ENCODE peak calls at places on chromosomes 7 and 10, in six cellular contexts. V is hepatocyte, J is neural progenitor cell, R is HCT116, Z is PC-3, L is GM23338. T is an unnamed sample.

GRCh38 chr7:134690016-134690415 is 43.4 kb downstream of the BPGM start:
- DNase-seq in Z (peak; percentile 15), J (no peak), R (no peak), V (peak; percentile 72), L (no peak), T (peak; percentile 65)

GRCh38 chr7:44218418-44219201 is 17.8 kb downstream of the YKT6 start:
- DNase-seq in J (peak; percentile 88), L (peak; percentile 84), Z (no peak), R (no peak), V (no peak), T (no peak)

GRCh38 chr10:12995425-12995861 is 6.1 kb downstream of the CCDC3 start:
- DNase-seq in V (no peak), L (no peak), Z (no peak), R (no peak), J (no peak), T (no peak)

GRCh38 chr7:81721428-81721827 is 48.4 kb downstream of the HGF start:
- DNase-seq in L (no peak), R (no peak), V (no peak), J (no peak), Z (peak; percentile 72), T (no peak)

GRCh38 chr10:9762966-9763656 is 1254.6 kb upstream of the CELF2 start:
- DNase-seq in V (no peak), R (no peak), Z (no peak), J (no peak), L (no peak), T (no peak)

GRCh38 chr10:90968448-90969086 is 47.7 kb upstream of the ANKRD1 start:
- DNase-seq in R (no peak), Z (peak; percentile 82), J (no peak), L (no peak), V (no peak), T (no peak)

GRCh38 chr7:147674705-147675104 is 915.9 kb upstream of the C7orf33 start:
- DNase-seq in R (no peak), V (no peak), Z (no peak), J (no peak), L (no peak), T (no peak)

GRCh38 chr7:32774411-32774970 is 117.1 kb downstream of the KBTBD2 start:
- DNase-seq in Z (no peak), V (no peak), J (no peak), L (no peak), R (no peak), T (no peak)

GRCh38 chr7:88927-89921 is 103.1 kb upstream of the FAM20C start:
- DNase-seq in V (peak; percentile 66), Z (peak; percentile 87), R (no peak), L (no peak), J (no peak), T (no peak)

GRCh38 chr10:51010977-51011376 is 63.3 kb upstream of the PRKG1 start:
- DNase-seq in Z (peak; percentile 93), J (peak; percentile 57), R (peak; percentile 31), L (peak; percentile 71), V (peak; percentile 60), T (peak; percentile 36)

GRCh38 chr10:48577158-48577557 is 27.7 kb downstream of the ARHGAP22 start:
- DNase-seq in L (no peak), J (no peak), Z (no peak), R (no peak), V (no peak), T (no peak)

GRCh38 chr10:63003816-63004453 is 129.2 kb upstream of the NRBF2 start:
- DNase-seq in V (no peak), L (peak; percentile 35), Z (peak; percentile 87), R (peak; percentile 7), J (no peak), T (no peak)

GRCh38 chr7:143467724-143468123 is 9.9 kb upstream of the TAS2R41 start:
- DNase-seq in L (no peak), R (no peak), V (no peak), Z (peak; percentile 80), J (no peak), T (no peak)

GRCh38 chr10:76903387-76903786 is 734.2 kb downstream of the KCNMA1 start:
- DNase-seq in J (no peak), Z (no peak), L (no peak), R (no peak), V (no peak), T (no peak)

GRCh38 chr10:124017729-124018128 is 75.7 kb downstream of the CHST15 start:
- DNase-seq in Z (no peak), J (no peak), R (no peak), L (no peak), V (no peak), T (no peak)

GRCh38 chr10:476458-476780 is 213.0 kb downstream of the DIP2C start:
- DNase-seq in J (no peak), V (no peak), R (no peak), Z (no peak), L (no peak), T (no peak)

GRCh38 chr7:159229683-159230475 is 85.2 kb upstream of the VIPR2 start:
- DNase-seq in R (no peak), Z (no peak), L (no peak), V (no peak), J (no peak), T (no peak)

GRCh38 chr7:43038229-43038628 is 74.2 kb upstream of the HECW1 start:
- DNase-seq in V (no peak), Z (peak; percentile 15), L (no peak), R (no peak), J (no peak), T (no peak)

GRCh38 chr7:519429-519973 is at the start of gene PDGFA:
- DNase-seq in Z (peak; percentile 51), J (peak; percentile 79), R (no peak), L (no peak), V (peak; percentile 85), T (no peak)

GRCh38 chr10:49700997-49701396 is 21.5 kb downstream of the C10orf53 start:
- DNase-seq in L (peak; percentile 80), Z (peak; percentile 72), V (no peak), J (peak; percentile 55), R (peak; percentile 7), T (no peak)

GRCh38 chr10:102117391-102118159 is 2.6 kb downstream of the LDB1 start:
- DNase-seq in J (peak; percentile 69), V (peak; percentile 93), R (no peak), L (peak; percentile 80), Z (no peak), T (no peak)

GRCh38 chr10:71312840-71313789 is 5.9 kb upstream of the SLC29A3 start:
- DNase-seq in R (no peak), J (no peak), L (no peak), V (peak; percentile 53), Z (no peak), T (no peak)

GRCh38 chr7:75878769-75879596 is at the start of gene RHBDD2:
- DNase-seq in J (peak; percentile 97), L (peak; percentile 94), Z (peak; percentile 93), V (peak; percentile 98), R (peak; percentile 79), T (peak; percentile 94)

GRCh38 chr7:41116817-41117216 is 586.1 kb downstream of the INHBA start:
- DNase-seq in L (no peak), J (no peak), Z (peak; percentile 81), V (no peak), R (no peak), T (no peak)

GRCh38 chr10:31133628-31134302 is 102.1 kb upstream of the ZNF438 start:
- DNase-seq in V (peak; percentile 87), R (no peak), J (peak; percentile 92), L (peak; percentile 71), Z (no peak), T (peak; percentile 26)

GRCh38 chr7:85522070-85522469 is 335.2 kb upstream of the SEMA3D start:
- DNase-seq in R (no peak), V (no peak), Z (no peak), J (no peak), L (no peak), T (no peak)

GRCh38 chr7:33432825-33433224 is 303.5 kb downstream of the BBS9 start:
- DNase-seq in J (no peak), Z (peak; percentile 66), R (no peak), L (no peak), V (no peak), T (no peak)

GRCh38 chr7:46035166-46035565 is 114.1 kb upstream of the IGFBP3 start:
- DNase-seq in J (no peak), L (no peak), R (no peak), V (no peak), Z (peak; percentile 51), T (no peak)

GRCh38 chr10:32795598-32796183 is 162.3 kb downstream of the ITGB1 start:
- DNase-seq in V (peak; percentile 38), J (peak; percentile 53), Z (peak; percentile 73), L (peak; percentile 70), R (peak; percentile 16), T (peak; percentile 30)

GRCh38 chr7:122311280-122311679 is 6.7 kb upstream of the FEZF1 start:
- DNase-seq in R (no peak), J (peak; percentile 85), L (peak; percentile 72), V (no peak), Z (no peak), T (no peak)
- TF ChIP-seq EZH2phosphoT487 in R (no peak), J (no peak), L (no peak), V (no peak), Z (no peak), T (no peak)

DNA sequence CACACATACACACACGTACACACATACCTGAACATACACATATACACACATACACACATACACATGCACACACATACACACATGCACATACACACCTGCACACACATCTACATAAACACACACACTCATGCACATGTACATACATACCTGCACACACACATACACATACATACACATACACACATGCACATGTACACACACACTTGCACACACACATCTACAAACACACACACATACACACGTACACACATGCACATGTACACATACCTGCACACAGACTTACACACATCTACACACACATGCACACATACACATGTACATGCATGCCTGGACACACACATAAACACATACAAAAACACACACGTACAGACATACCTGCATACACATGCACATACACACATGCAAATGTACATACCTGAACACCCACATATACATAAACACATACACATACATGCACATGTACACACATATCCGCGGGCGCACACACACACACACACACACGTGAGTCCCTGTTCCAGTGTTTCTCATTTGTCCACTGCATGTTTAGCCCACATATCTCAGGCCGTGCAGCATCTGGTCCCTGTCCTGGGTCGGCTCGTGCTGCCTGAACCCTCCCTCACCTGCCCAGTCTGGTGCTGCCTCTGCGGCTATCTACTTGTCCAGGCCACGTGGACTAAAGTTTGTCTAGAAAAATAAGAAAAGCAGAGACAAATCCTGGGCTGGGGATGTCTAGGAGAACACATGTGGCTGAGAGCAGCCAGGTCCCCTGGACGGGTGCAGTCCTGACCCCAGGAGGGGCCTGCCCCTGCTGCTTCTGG is 238.7 kb downstream of the TCERG1L start:
- DNase-seq in L (no peak), V (no peak), R (no peak), Z (no peak), J (no peak), T (no peak)
- H3K36me3 ChIP-seq in L (no peaks in the 10 kb centered on the region), V (no peaks in the 10 kb centered on the region), R (no peaks in the 10 kb centered on the region), Z (no peaks in the 10 kb centered on the region), J (no peaks in the 10 kb centered on the region), T (no peaks in the 10 kb centered on the region)

GRCh38 chr10:73875139-73875475 is 752 bp upstream of the CAMK2G start:
- DNase-seq in L (no peak), R (no peak), Z (no peak), V (no peak), J (no peak), T (peak; percentile 31)
- H3K27ac ChIP-seq in L (no peak overlapping the region), R (peak overlapping the region; percentile 67), Z (no peak overlapping the region), V (no peak overlapping the region), J (no peak overlapping the region), T (no peak overlapping the region)

DNA sequence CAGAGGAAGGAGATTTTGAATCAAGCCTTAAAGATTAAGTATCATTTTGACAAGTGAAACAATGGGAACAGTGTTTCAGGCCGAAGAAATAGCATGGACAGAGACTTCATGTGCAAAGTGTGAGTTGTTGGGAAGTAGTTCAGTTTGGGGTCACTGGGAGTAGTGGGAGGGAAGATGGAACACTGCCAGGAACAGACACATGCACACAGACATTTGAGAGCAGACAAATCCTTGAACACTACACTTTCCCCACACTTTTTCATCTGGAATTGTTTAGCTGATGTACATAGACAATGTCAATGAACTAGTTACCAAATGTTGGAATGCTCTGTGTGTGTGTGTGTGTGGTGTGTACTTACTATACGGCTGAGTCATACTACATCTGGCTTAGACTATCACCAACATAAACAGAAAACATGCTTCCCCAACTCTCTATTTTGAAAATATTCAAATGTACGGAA is 52.4 kb upstream of the LRRC17 start:
- DNase-seq in J (no peak), Z (peak; percentile 43), V (peak; percentile 70), R (no peak), L (no peak), T (no peak)
- TF ChIP-seq EZH2phosphoT487 in J (no peak), Z (no peak), V (no peak), R (no peak), L (no peak), T (no peak)

T was measured in MM.1S.